ENCODE peak calls at places on chromosomes 3 and 15, in six cellular contexts. H is spleen, A is transverse colon, C is H1, D is HepG2, T is heart left ventricle. X is an unnamed sample.

GRCh38 chr3:105365536-105366301 is 990 bp upstream of the ALCAM start:
- DNase-seq in H (no peak), A (no peak), C (no peak), D (no peak), T (no peak), X (peak; percentile 23)

GRCh38 chr3:58260261-58260731 is 22.7 kb downstream of the ABHD6 start:
- DNase-seq in H (no peak), A (no peak), C (no peak), D (no peak), T (no peak), X (no peak)

GRCh38 chr3:47692158-47692557 is 89.5 kb downstream of the SMARCC1 start:
- DNase-seq in H (no peak), A (no peak), C (no peak), D (no peak), T (no peak), X (no peak)

GRCh38 chr15:101049282-101049681 is 130.1 kb downstream of the LRRK1 start:
- DNase-seq in H (peak; percentile 45), A (peak; percentile 3), C (peak; percentile 40), D (no peak), T (peak; percentile 12), X (no peak)

GRCh38 chr15:65132841-65133549 is 613 bp downstream of the PDCD7 start:
- DNase-seq in H (peak; percentile 87), A (peak; percentile 44), C (peak; percentile 77), D (peak; percentile 12), T (peak; percentile 25), X (no peak)

GRCh38 chr3:145620002-145620401 is 541.0 kb downstream of the PLOD2 start:
- DNase-seq in H (no peak), A (no peak), C (no peak), D (no peak), T (no peak), X (no peak)

GRCh38 chr3:186268616-186269448 is 93.2 kb downstream of the DGKG start:
- DNase-seq in H (no peak), A (no peak), C (peak; percentile 62), D (peak; percentile 34), T (no peak), X (no peak)

GRCh38 chr3:107959767-107960166 is 131.1 kb downstream of the CD47 start:
- DNase-seq in H (no peak), A (no peak), C (no peak), D (no peak), T (no peak), X (no peak)

GRCh38 chr15:35466476-35466875 is 79.5 kb downstream of the DPH6 start:
- DNase-seq in H (no peak), A (no peak), C (no peak), D (no peak), T (no peak), X (no peak)

GRCh38 chr3:114411292-114411691 is 117.5 kb downstream of the TIGIT start:
- DNase-seq in H (no peak), A (no peak), C (no peak), D (no peak), T (no peak), X (no peak)

GRCh38 chr3:9420850-9421549 is 23.6 kb downstream of the SETD5 start:
- DNase-seq in H (no peak), A (no peak), C (no peak), D (no peak), T (no peak), X (no peak)

GRCh38 chr3:186239321-186239720 is 122.7 kb downstream of the DGKG start:
- DNase-seq in H (no peak), A (no peak), C (no peak), D (no peak), T (no peak), X (no peak)

GRCh38 chr3:11465744-11466611 is 177.7 kb downstream of the VGLL4 start:
- DNase-seq in H (no peak), A (no peak), C (no peak), D (no peak), T (peak; percentile 67), X (no peak)

GRCh38 chr3:24829632-24830229 is 335.1 kb upstream of the THRB start:
- DNase-seq in H (no peak), A (peak; percentile 11), C (peak; percentile 58), D (no peak), T (no peak), X (no peak)

GRCh38 chr3:71389911-71390573 is 193.5 kb downstream of the FOXP1 start:
- DNase-seq in H (peak; percentile 78), A (peak; percentile 67), C (no peak), D (peak; percentile 39), T (peak; percentile 59), X (peak; percentile 28)

GRCh38 chr3:155110996-155111901 is 31.1 kb downstream of the MME start:
- DNase-seq in H (no peak), A (no peak), C (no peak), D (no peak), T (no peak), X (no peak)

GRCh38 chr3:48090166-48090939 is 74.1 kb upstream of the MAP4 start:
- DNase-seq in H (no peak), A (no peak), C (no peak), D (no peak), T (no peak), X (no peak)

GRCh38 chr3:33884204-33884561 is 85.8 kb downstream of the PDCD6IP start:
- DNase-seq in H (no peak), A (no peak), C (no peak), D (peak; percentile 26), T (no peak), X (no peak)

GRCh38 chr15:74449643-74450205 is 11.2 kb downstream of the UBL7 start:
- DNase-seq in H (peak; percentile 47), A (no peak), C (no peak), D (no peak), T (no peak), X (no peak)

GRCh38 chr3:131501949-131502348 is 822 bp downstream of the MRPL3 start:
- DNase-seq in H (no peak), A (no peak), C (no peak), D (peak; percentile 13), T (no peak), X (no peak)

GRCh38 chr3:41330465-41330864 is 131.2 kb downstream of the CTNNB1 start:
- DNase-seq in H (no peak), A (no peak), C (no peak), D (no peak), T (no peak), X (no peak)

GRCh38 chr3:111694471-111694870 is 99.3 kb upstream of the ZBED2 start:
- DNase-seq in H (no peak), A (no peak), C (no peak), D (no peak), T (no peak), X (no peak)

GRCh38 chr15:34366271-34367043 is 539 bp downstream of the LPCAT4 start:
- DNase-seq in H (peak; percentile 90), A (peak; percentile 88), C (peak; percentile 82), D (peak; percentile 50), T (peak; percentile 69), X (peak; percentile 69)

GRCh38 chr15:100192092-100192695 is 149.6 kb downstream of the ADAMTS17 start:
- DNase-seq in H (peak; percentile 41), A (no peak), C (no peak), D (no peak), T (no peak), X (no peak)

GRCh38 chr15:66931768-66932633 is 133.4 kb upstream of the SMAD3 start:
- DNase-seq in H (no peak), A (peak; percentile 79), C (no peak), D (peak; percentile 91), T (no peak), X (no peak)

GRCh38 chr3:125593991-125594574 is 1.2 kb downstream of the OSBPL11 start:
- DNase-seq in H (no peak), A (no peak), C (peak; percentile 19), D (no peak), T (no peak), X (no peak)

GRCh38 chr3:125591116-125591755 is 4.1 kb downstream of the OSBPL11 start:
- DNase-seq in H (no peak), A (no peak), C (no peak), D (no peak), T (no peak), X (no peak)

GRCh38 chr3:125589743-125590142 is 5.6 kb downstream of the OSBPL11 start:
- DNase-seq in H (no peak), A (no peak), C (no peak), D (no peak), T (no peak), X (no peak)

GRCh38 chr3:125594581-125595011 is 701 bp downstream of the OSBPL11 start:
- DNase-seq in H (peak; percentile 84), A (peak; percentile 38), C (no peak), D (no peak), T (no peak), X (peak; percentile 10)
- H3K4me3 ChIP-seq in H (peak overlapping the region; percentile 92), A (peak overlapping the region; percentile 76), C (peak overlapping the region; percentile 75), D (peak overlapping the region; percentile 96), T (peak overlapping the region; percentile 91), X (peak overlapping the region; percentile 88)

DNA sequence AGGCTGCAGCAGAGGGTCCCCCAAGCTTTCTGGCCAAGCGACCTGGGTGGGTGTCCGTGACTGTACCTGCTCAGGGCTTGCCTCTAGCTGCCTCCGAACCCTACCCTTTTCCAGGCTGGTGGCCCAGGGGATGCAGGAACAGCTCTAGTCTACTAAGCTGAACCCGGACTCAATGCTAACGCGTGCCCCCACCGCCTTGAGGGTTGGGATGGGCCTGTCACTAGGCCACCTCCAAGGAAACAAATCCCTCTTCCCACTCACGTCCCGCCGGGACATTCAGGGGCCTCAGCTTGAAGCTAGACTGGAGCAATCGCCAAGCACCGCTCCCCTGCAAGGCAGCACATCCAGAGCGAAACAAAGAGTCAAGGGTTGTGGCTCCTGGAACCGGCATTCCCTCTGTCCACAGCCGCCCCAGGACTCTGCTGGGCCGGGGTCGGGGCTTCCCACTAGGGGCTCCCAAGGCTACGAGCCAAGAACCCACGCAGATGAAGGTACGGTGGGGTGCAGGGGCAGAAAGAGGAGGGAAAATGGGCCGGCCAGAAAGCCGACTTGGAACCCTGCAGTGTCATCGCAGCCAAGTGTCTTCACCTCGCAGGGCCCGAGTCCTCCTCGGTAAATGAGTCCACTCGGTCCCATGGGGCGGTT is 2.9 kb downstream of the FBXL22 start:
- DNase-seq in H (no peak), A (no peak), C (peak; percentile 80), D (no peak), T (peak; percentile 47), X (no peak)
- TF ChIP-seq POLR2A in H (no peak), A (no peak), C (no peak), D (no peak), T (no peak), X (no peak)

DNA sequence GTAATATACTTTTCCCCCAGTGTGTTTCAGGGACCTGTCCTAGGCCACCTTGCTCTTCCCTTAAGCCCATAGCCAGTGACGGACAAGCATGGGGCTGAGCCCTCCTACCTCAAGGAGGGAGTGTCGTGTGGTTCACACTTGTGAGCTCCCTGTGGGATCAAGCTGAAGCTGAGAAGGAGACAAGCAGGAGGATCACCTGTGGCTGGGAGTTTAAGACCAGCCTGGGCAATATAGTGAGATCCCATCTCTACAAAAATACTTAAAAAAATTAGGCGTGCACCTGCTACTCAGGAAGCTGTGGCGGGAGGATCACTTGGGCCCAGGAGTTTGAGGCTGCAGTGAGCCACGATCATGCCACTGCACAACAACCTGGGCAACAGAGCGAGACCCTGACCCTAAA is 76.7 kb upstream of the RPL35A start:
- DNase-seq in H (no peak), A (no peak), C (no peak), D (no peak), T (no peak), X (no peak)
- H3K36me3 ChIP-seq in H (peaks cover 59% of the 10 kb centered on the region), A (peaks cover 39% of the 10 kb centered on the region), C (peaks cover 15% of the 10 kb centered on the region), D (peaks cover 43% of the 10 kb centered on the region), T (peaks cover 87% of the 10 kb centered on the region), X (no peaks in the 10 kb centered on the region)

DNA sequence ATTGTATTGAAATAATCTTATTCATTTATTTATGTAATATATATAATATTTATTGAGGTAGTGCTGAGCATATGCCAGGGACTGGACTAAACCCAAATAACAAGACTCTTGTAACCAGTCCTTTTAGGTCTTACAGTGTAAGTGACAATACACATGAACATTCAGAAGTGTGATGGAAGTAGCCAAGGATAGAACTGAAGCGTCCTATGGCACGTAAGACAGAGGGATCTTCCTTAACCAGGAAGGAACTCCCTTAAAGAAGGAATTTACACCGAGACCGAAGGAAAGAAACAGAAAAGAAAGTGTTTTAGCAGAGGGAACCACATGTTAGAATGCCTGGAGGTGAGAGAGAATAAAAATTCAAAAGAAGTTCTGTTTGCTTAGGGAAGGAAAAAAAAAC is 23.6 kb upstream of the CLDN1 start:
- DNase-seq in H (no peak), A (no peak), C (no peak), D (no peak), T (no peak), X (no peak)
- H3K4me3 ChIP-seq in H (no peak overlapping the region), A (peak overlapping the region; percentile 7), C (no peak overlapping the region), D (no peak overlapping the region), T (no peak overlapping the region), X (no peak overlapping the region)

X was measured in ovary.